ENCODE peak calls at places on chromosomes 2 and 18, in eight cellular contexts. R is neural progenitor cell, G is ovary, O is RWPE2, Y is H9, D is endodermal cell, P is MM.1S, F is mammary epithelial cell. T is an unnamed sample.

GRCh38 chr2:121211251-121211650 is 73.8 kb downstream of the TFCP2L1 start:
- DNase-seq in R (no peak), G (no peak), O (no peak), Y (no peak), D (no peak), P (no peak), F (no peak), T (no peak)

GRCh38 chr2:8500124-8501054 is 181.5 kb upstream of the ID2 start:
- DNase-seq in R (no peak), G (no peak), O (no peak), Y (no peak), D (no peak), P (no peak), F (no peak), T (no peak)

GRCh38 chr2:158999458-158999857 is 31.0 kb downstream of the TANC1 start:
- DNase-seq in R (no peak), G (no peak), O (no peak), Y (no peak), D (no peak), P (no peak), F (peak), T (no peak)

GRCh38 chr2:169452080-169452479 is 27.2 kb upstream of the BBS5 start:
- DNase-seq in R (peak), G (no peak), O (no peak), Y (no peak), D (no peak), P (peak), F (peak), T (no peak)

GRCh38 chr2:27742571-27742970 is 28.9 kb upstream of the MRPL33 start:
- DNase-seq in R (no peak), G (no peak), O (no peak), Y (no peak), D (no peak), P (no peak), F (no peak), T (no peak)

GRCh38 chr2:239223330-239224248 is 177.2 kb downstream of the HDAC4 start:
- DNase-seq in R (no peak), G (no peak), O (no peak), Y (no peak), D (no peak), P (no peak), F (no peak), T (no peak)

GRCh38 chr2:55364189-55365055 is 55.2 kb downstream of the CCDC88A start:
- DNase-seq in R (no peak), G (peak), O (no peak), Y (no peak), D (no peak), P (no peak), F (peak), T (no peak)

GRCh38 chr18:23867011-23867410 is 147.5 kb upstream of the TTC39C start:
- DNase-seq in R (no peak), G (no peak), O (no peak), Y (no peak), D (no peak), P (no peak), F (no peak), T (no peak)

GRCh38 chr2:105432749-105433148 is 33.9 kb upstream of the FHL2 start:
- DNase-seq in R (no peak), G (no peak), O (no peak), Y (no peak), D (no peak), P (no peak), F (peak), T (no peak)
- H3K27ac ChIP-seq in R (no peak), G (peak), O (no peak), Y (no peak), D (no peak), P (no peak), F (no peak), T (peak)

GRCh38 chr2:203625712-203626111 is 80.7 kb upstream of the CD28 start:
- DNase-seq in R (no peak), G (no peak), O (no peak), Y (no peak), D (no peak), P (no peak), F (no peak), T (no peak)

GRCh38 chr2:203623616-203624015 is 82.8 kb upstream of the CD28 start:
- DNase-seq in R (no peak), G (no peak), O (no peak), Y (no peak), D (no peak), P (no peak), F (peak), T (no peak)

GRCh38 chr2:203626952-203627681 is 79.3 kb upstream of the CD28 start:
- DNase-seq in R (no peak), G (no peak), O (no peak), Y (no peak), D (no peak), P (no peak), F (no peak), T (no peak)

GRCh38 chr2:203619192-203619878 is 84.2 kb upstream of the RAPH1 start:
- DNase-seq in R (no peak), G (no peak), O (no peak), Y (no peak), D (no peak), P (no peak), F (no peak), T (no peak)

GRCh38 chr2:203623104-203623503 is 83.3 kb upstream of the CD28 start:
- DNase-seq in R (peak), G (no peak), O (no peak), Y (no peak), D (no peak), P (no peak), F (peak), T (no peak)
- H3K27ac ChIP-seq in R (no peak), G (no peak), O (peak), Y (no peak), D (no peak), P (no peak), F (no peak), T (no peak)

GRCh38 chr2:127079358-127079920 is 27.5 kb downstream of the BIN1 start:
- DNase-seq in R (no peak), G (no peak), O (no peak), Y (no peak), D (no peak), P (no peak), F (no peak), T (no peak)
- H3K27ac ChIP-seq in R (no peak), G (no peak), O (no peak), Y (no peak), D (no peak), P (no peak), F (no peak), T (no peak)

DNA sequence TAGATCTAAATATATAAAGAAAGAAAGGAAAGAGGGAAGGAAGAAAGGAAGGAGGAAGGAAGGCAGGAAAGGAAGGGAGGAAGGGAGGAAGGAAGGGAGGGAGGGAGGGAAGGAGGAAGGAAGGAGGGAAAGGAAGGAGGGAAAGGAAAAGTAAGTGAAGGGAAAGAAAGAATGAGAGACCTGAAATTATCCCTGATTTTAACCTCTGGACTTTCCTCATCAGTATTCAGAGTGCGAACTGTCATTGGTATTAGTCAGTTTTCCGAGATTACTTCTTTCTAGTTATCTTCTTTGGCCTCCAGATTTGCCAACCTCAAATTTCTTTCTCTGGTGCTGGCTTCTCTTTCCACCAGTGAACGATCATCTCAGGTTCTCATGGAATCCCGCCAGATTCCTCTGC is 215.5 kb upstream of the FN1 start:
- DNase-seq in R (no peak), G (no peak), O (no peak), Y (no peak), D (no peak), P (no peak), F (no peak), T (no peak)
- H3K27ac ChIP-seq in R (no peak), G (no peak), O (no peak), Y (no peak), D (no peak), P (no peak), F (no peak), T (no peak)

GRCh38 chr18:70025580-70025979 is 77.9 kb upstream of the CD226 start:
- DNase-seq in R (no peak), G (no peak), O (no peak), Y (no peak), D (no peak), P (no peak), F (no peak), T (no peak)

GRCh38 chr18:70022636-70023035 is 75.0 kb upstream of the CD226 start:
- DNase-seq in R (no peak), G (no peak), O (no peak), Y (no peak), D (no peak), P (no peak), F (no peak), T (no peak)

GRCh38 chr18:70024829-70025228 is 77.2 kb upstream of the CD226 start:
- DNase-seq in R (no peak), G (no peak), O (no peak), Y (no peak), D (no peak), P (no peak), F (no peak), T (no peak)

GRCh38 chr18:70021498-70021897 is 73.8 kb upstream of the CD226 start:
- DNase-seq in R (no peak), G (no peak), O (no peak), Y (no peak), D (no peak), P (no peak), F (no peak), T (no peak)

GRCh38 chr18:70024088-70024487 is 76.4 kb upstream of the CD226 start:
- DNase-seq in R (no peak), G (no peak), O (no peak), Y (no peak), D (no peak), P (no peak), F (no peak), T (no peak)
- H3K27ac ChIP-seq in R (no peak), G (no peak), O (no peak), Y (no peak), D (no peak), P (no peak), F (no peak), T (no peak)

GRCh38 chr2:172671506-172671905 is 64.1 kb upstream of the RAPGEF4 start:
- DNase-seq in R (no peak), G (no peak), O (no peak), Y (no peak), D (no peak), P (no peak), F (no peak), T (no peak)
- H3K27ac ChIP-seq in R (no peak), G (no peak), O (peak), Y (no peak), D (no peak), P (no peak), F (peak), T (no peak)